ENCODE peak calls at places on chromosomes 7 and 10, in seven cellular contexts. C, X, H, G, T, B and F are unnamed samples. For H3K36me3, the result is how much of the 10 kb centered on the place peaks cover.

GRCh38 chr10:91389636-91390512 is 20.3 kb upstream of the HECTD2 start:
- DNase-seq in B (no peak), C (no peak), T (peak), X (no peak), G (no peak), H (no peak), F (no peak)

GRCh38 chr10:11587860-11588259 is 23.6 kb downstream of the USP6NL start:
- DNase-seq in G (no peak), B (no peak), X (no peak), T (no peak), H (no peak), C (peak), F (no peak)

GRCh38 chr10:32943854-32944661 is 14.0 kb downstream of the ITGB1 start:
- DNase-seq in G (peak), X (no peak), C (no peak), B (peak), T (no peak), H (no peak), F (no peak)

GRCh38 chr7:47405286-47405904 is 176.5 kb downstream of the TNS3 start:
- DNase-seq in T (no peak), G (no peak), X (no peak), B (no peak), C (no peak), H (no peak), F (no peak)

GRCh38 chr10:20871970-20872369 is 25.1 kb downstream of the NEBL start:
- DNase-seq in C (no peak), H (no peak), T (no peak), X (no peak), G (no peak), B (no peak), F (no peak)

GRCh38 chr10:3136763-3137611 is 35.6 kb downstream of the PITRM1 start:
- DNase-seq in T (no peak), C (no peak), X (no peak), G (peak), B (peak), H (no peak), F (no peak)

GRCh38 chr10:31490858-31491504 is 172.0 kb downstream of the ZEB1 start:
- DNase-seq in G (no peak), B (no peak), H (no peak), C (peak), X (no peak), T (peak), F (no peak)

GRCh38 chr7:155769701-155770100 is 42.6 kb downstream of the SHH start:
- DNase-seq in T (peak), H (no peak), G (no peak), B (no peak), X (no peak), C (no peak), F (no peak)

GRCh38 chr7:105890290-105890997 is 14.0 kb upstream of the ATXN7L1 start:
- DNase-seq in X (no peak), G (no peak), T (peak), H (no peak), C (no peak), B (no peak), F (no peak)

GRCh38 chr7:55588976-55589604 is 16.8 kb upstream of the VOPP1 start:
- DNase-seq in C (no peak), T (no peak), B (no peak), H (no peak), G (no peak), X (no peak), F (no peak)

GRCh38 chr7:74417419-74417971 is 36.2 kb upstream of the GTF2IRD1 start:
- DNase-seq in H (peak), C (peak), B (peak), T (peak), X (peak), G (peak), F (no peak)

GRCh38 chr7:151117565-151117964 is 31.3 kb downstream of the AGAP3 start:
- DNase-seq in G (no peak), X (peak), B (no peak), H (peak), C (no peak), T (no peak), F (no peak)

GRCh38 chr10:86950349-86950748 is 7.1 kb downstream of the MMRN2 start:
- DNase-seq in B (no peak), H (no peak), T (no peak), G (peak), C (no peak), X (no peak), F (no peak)

GRCh38 chr7:147136369-147136768 is 1019.8 kb downstream of the CNTNAP2 start:
- DNase-seq in X (no peak), H (no peak), G (no peak), B (no peak), C (no peak), T (no peak), F (no peak)

GRCh38 chr10:24344279-24344678 is 135.3 kb downstream of the KIAA1217 start:
- DNase-seq in C (peak), G (no peak), T (peak), X (no peak), B (no peak), H (no peak), F (no peak)

GRCh38 chr10:24721254-24722106 is 2.2 kb downstream of the ARHGAP21 start:
- DNase-seq in G (peak), X (no peak), T (no peak), H (no peak), B (peak), C (peak), F (no peak)

GRCh38 chr7:27615420-27616185 is 47.1 kb downstream of the HIBADH start:
- DNase-seq in C (no peak), B (no peak), H (no peak), T (no peak), G (no peak), X (no peak), F (no peak)

GRCh38 chr10:30115391-30116253 is 56.2 kb upstream of the JCAD start:
- DNase-seq in G (no peak), T (no peak), B (no peak), H (no peak), C (no peak), X (no peak), F (no peak)

GRCh38 chr7:114972567-114972966 is 50.7 kb downstream of the MDFIC start:
- DNase-seq in B (no peak), T (no peak), H (no peak), G (no peak), X (no peak), C (no peak), F (no peak)

GRCh38 chr7:141220263-141220662 is 146.4 kb downstream of the TMEM178B start:
- DNase-seq in H (no peak), X (no peak), T (no peak), B (no peak), C (no peak), G (no peak), F (no peak)

GRCh38 chr7:130385600-130386066 is 5.3 kb downstream of the CPA1 start:
- DNase-seq in X (no peak), C (no peak), G (no peak), T (no peak), B (no peak), H (no peak), F (no peak)

GRCh38 chr7:141071855-141072547 is 1.9 kb upstream of the TMEM178B start:
- DNase-seq in G (no peak), C (no peak), B (no peak), H (no peak), X (no peak), T (no peak), F (no peak)

GRCh38 chr7:69619619-69620018 is 21.3 kb downstream of the AUTS2 start:
- DNase-seq in H (no peak), G (no peak), T (no peak), C (no peak), X (no peak), B (no peak), F (no peak)

GRCh38 chr7:20165146-20165510 is 52.1 kb downstream of the MACC1 start:
- DNase-seq in C (no peak), X (no peak), H (no peak), B (no peak), T (no peak), G (no peak), F (no peak)

GRCh38 chr7:128885370-128886187 is 22.9 kb downstream of the ATP6V1F start:
- DNase-seq in T (no peak), X (no peak), C (no peak), B (no peak), G (no peak), H (no peak), F (no peak)

GRCh38 chr7:104973909-104974415 is 40.0 kb upstream of the KMT2E start:
- DNase-seq in X (no peak), B (no peak), G (no peak), T (peak), C (no peak), H (no peak), F (no peak)

GRCh38 chr10:62268399-62269076 is at the start of gene RTKN2:
- DNase-seq in H (peak), G (peak), C (peak), T (peak), B (peak), X (peak), F (no peak)

GRCh38 chr7:31735991-31736982 is 49.3 kb downstream of the PPP1R17 start:
- DNase-seq in G (no peak), X (no peak), T (peak), C (peak), H (no peak), B (peak), F (no peak)

GRCh38 chr10:35789996-35790395 is 147.9 kb upstream of the FZD8 start:
- DNase-seq in T (peak), H (no peak), X (no peak), G (no peak), B (no peak), C (no peak), F (no peak)

GRCh38 chr7:4129481-4130122 is 552.5 kb upstream of the FOXK1 start:
- DNase-seq in C (no peak), X (no peak), H (no peak), B (no peak), T (no peak), G (peak), F (no peak)

GRCh38 chr10:3955954-3956617 is 171.1 kb upstream of the KLF6 start:
- DNase-seq in B (no peak), G (no peak), H (no peak), C (no peak), T (no peak), X (no peak), F (no peak)

GRCh38 chr10:125023269-125023668 is 81.3 kb downstream of the ZRANB1 start:
- DNase-seq in B (peak), C (no peak), X (no peak), H (no peak), G (no peak), T (no peak), F (no peak)

GRCh38 chr10:13414855-13415254 is 66.8 kb upstream of the SEPHS1 start:
- DNase-seq in X (no peak), B (no peak), G (no peak), T (peak), C (no peak), H (no peak), F (no peak)

GRCh38 chr10:73953665-73954064 is 42.7 kb downstream of the PLAU start:
- DNase-seq in B (no peak), G (peak), C (no peak), H (no peak), X (no peak), T (no peak), F (no peak)

GRCh38 chr10:16632996-16633395 is 111.3 kb upstream of the C1QL3 start:
- DNase-seq in X (no peak), G (no peak), H (no peak), B (no peak), C (no peak), T (no peak), F (no peak)

GRCh38 chr7:770786-771185 is 43.7 kb upstream of the PRKAR1B start:
- DNase-seq in C (no peak), X (no peak), H (no peak), T (no peak), G (no peak), B (no peak), F (no peak)

GRCh38 chr10:82982110-82982608 is 1107.2 kb downstream of the NRG3 start:
- DNase-seq in B (no peak), G (no peak), C (no peak), H (no peak), X (no peak), T (peak), F (no peak)

GRCh38 chr10:117214401-117214800 is 17.1 kb downstream of the KCNK18 start:
- DNase-seq in C (no peak), T (peak), X (no peak), G (no peak), H (no peak), B (no peak), F (no peak)
- H3K36me3 ChIP-seq in C (under half), T (under half), X (under half), G (under half), H (under half), B (under half), F (under half)

DNA sequence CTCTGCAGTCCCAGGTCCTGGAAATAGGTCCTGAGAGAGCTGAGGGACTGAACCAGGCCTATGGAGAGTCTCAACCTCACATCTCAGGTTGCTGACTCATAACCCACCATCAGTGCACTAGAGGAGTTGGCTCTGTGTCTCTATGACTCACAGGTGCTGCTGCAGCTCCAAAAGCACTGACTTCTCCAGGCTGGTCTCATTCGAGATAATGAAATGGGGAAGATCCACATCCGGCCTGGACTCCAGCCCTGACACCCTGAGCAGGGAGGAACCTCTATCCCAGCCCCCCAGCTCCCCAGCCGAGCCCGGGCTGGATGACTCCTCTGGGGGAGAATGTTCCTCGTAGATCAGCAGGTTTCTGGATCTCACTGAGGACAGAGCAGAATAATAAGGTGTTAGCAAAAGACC is 35.5 kb upstream of the DGKI start:
- DNase-seq in G (no peak), X (no peak), B (no peak), H (no peak), C (peak), T (peak), F (no peak)
- H3K36me3 ChIP-seq in G (half or more), X (under half), B (under half), H (under half), C (under half), T (half or more), F (half or more)

GRCh38 chr10:95770084-95770720 is 14.2 kb downstream of the ENTPD1 start:
- DNase-seq in X (no peak), G (no peak), H (no peak), C (no peak), T (no peak), B (no peak), F (no peak)

GRCh38 chr10:95767884-95768556 is 12.1 kb downstream of the ENTPD1 start:
- DNase-seq in H (no peak), T (peak), C (no peak), G (no peak), B (peak), X (no peak), F (no peak)
- H3K36me3 ChIP-seq in H (under half), T (under half), C (under half), G (under half), B (under half), X (under half), F (under half)

GRCh38 chr10:8013011-8013410 is 41.5 kb upstream of the GATA3 start:
- DNase-seq in X (no peak), B (no peak), T (no peak), G (no peak), C (no peak), H (no peak), F (no peak)
- H3K36me3 ChIP-seq in X (under half), B (under half), T (under half), G (under half), C (under half), H (under half), F (half or more)

DNA sequence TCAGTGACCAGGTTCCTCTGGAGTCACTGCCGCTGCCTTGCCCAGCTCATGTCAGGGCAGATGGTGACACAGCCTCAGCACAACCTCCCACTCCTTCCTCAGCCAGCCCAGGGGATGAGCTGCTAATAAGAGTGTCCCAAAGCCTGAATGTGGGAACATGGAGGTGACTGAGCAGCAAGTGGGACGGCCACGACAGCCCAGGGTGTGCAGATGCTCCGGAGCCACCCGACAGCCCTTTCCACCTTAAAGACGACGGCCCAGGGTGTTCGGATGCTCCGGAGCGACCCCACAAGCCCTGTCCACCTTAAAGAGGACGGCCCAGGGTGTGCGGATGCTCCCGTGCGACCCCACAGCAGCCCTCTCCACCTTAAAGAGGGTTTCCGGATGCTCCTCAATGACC is 89.2 kb downstream of the DIP2C start:
- DNase-seq in C (no peak), T (no peak), H (no peak), B (no peak), X (no peak), G (no peak), F (no peak)
- H3K36me3 ChIP-seq in C (under half), T (under half), H (under half), B (under half), X (under half), G (under half), F (under half)

DNA sequence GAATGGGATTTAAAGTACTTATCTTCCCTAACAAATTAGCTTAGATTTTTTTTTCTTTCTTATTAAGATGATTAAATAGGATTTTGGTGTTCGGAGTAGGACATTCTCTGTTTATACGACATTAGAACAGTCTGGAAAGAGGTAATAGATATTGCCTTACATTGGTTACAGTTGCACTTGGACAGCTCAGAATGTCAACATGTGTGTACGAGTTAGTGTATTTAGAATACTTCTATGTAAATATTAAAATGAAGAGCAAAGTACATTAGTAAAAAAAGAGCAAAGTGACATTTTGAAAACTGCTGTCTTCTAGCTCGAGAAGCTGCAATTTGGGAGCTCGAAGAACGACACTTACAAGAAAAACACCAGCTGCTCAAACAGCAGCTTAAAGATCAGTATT is 51.5 kb downstream of the SLK start:
- DNase-seq in C (no peak), T (no peak), B (no peak), X (no peak), H (no peak), G (no peak), F (no peak)
- H3K36me3 ChIP-seq in C (under half), T (under half), B (under half), X (under half), H (under half), G (half or more), F (under half)

DNA sequence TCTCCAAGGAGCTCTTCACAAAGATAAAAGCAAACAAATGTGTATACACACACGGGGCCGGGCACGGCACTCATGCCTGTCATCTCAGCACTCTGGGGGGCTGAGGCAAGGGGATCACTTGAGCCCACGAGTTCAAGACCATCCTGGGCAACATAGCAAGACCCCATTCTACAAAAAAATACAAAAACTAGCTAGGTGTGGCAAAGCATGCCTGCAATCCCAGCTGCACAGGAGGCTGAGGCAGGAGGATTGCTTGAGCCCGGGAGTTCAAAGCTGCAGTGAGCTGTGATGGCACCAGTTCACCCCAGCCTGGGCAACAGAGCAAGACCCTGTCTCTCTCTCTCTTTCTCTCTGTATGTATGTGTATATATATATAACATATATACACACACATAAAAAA is 22.3 kb downstream of the TTYH3 start:
- DNase-seq in T (no peak), G (no peak), H (no peak), B (no peak), X (no peak), C (no peak), F (no peak)
- H3K36me3 ChIP-seq in T (half or more), G (half or more), H (under half), B (under half), X (under half), C (under half), F (under half)

GRCh38 chr7:117427258-117427701 is at the start of gene ASZ1:
- DNase-seq in B (no peak), H (no peak), X (no peak), G (no peak), C (no peak), T (no peak), F (no peak)

DNA sequence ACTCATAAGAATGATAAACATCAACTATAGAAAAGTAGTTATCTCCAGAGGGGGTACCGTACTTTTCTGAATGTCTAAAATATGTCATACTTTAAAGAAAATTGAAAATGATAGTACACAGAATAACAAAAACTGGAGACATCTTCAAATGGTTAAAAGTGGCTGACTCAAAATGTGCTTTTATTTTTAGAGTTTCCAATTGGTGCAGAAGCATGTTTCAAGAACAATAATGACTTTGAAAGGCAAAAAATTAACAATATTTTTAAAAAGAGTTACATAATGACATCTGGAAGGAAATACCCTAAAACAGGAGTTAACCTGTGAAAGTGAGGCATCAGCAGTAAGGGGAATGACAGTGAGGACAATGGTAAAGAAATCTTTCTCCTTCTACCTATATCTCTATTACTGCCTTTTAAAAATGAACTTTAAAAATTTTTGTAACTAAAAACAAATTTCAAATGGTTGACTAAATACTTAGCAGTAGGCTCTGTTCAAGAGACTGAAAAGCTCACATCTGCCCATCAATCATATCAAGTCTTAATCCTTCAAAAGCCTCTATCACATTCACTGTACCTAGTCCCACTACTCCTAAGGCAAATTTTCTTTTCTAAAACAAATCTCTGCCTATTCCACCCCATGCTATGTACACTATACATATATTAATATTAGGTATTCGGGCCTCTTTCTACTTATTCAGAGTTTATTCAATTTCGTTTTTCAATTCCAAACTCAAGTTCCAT is 3.0 kb downstream of the ASZ1 start:
- DNase-seq in X (no peak), B (no peak), T (no peak), G (no peak), C (no peak), H (no peak), F (no peak)
- H3K36me3 ChIP-seq in X (under half), B (under half), T (under half), G (under half), C (under half), H (under half), F (under half)

DNA sequence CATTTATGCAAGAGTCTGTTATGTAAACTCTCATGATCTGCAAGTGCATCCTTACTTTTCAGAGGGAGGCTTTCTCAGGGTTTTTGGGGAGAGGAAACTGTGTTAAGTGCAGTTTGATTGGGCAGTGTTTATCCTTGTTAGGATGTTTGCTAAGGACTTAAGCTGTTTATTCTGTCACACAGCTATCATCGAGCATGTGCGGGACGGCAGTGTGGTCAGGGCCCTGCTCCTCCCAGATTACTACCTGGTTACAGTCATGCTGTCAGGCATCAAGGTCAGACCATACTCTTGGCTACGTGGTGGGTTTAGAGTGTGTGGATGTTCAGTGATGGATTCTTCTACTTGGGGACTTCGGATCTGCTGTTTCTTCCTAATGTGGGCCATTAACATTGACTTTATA is 50.3 kb downstream of the SND1 start:
- DNase-seq in B (no peak), X (no peak), G (no peak), C (no peak), H (no peak), T (no peak), F (no peak)
- H3K36me3 ChIP-seq in B (under half), X (half or more), G (half or more), C (under half), H (half or more), T (half or more), F (under half)